ENCODE peak calls at places on chromosomes 5 and 9, in eight cellular contexts. H is H9, C is psoas muscle, T is ovary, R is left ventricle myocardium inferior, P is transverse colon, Z is tibial artery, S is spleen. F is an unnamed sample. For H3K4me1, the result is how much of the 10 kb centered on the place peaks cover.

GRCh38 chr5:37248387-37248969 is 698 bp downstream of the CPLANE1 start:
- DNase-seq in S (no peak), R (no peak), P (no peak), C (no peak), H (no peak), Z (no peak), T (no peak), F (no peak)

GRCh38 chr5:80220268-80220897 is 35.5 kb downstream of the SERINC5 start:
- DNase-seq in R (no peak), S (no peak), H (no peak), Z (no peak), C (no peak), P (no peak), T (no peak), F (no peak)

GRCh38 chr5:179407191-179408175 is 62.2 kb upstream of the ADAMTS2 start:
- DNase-seq in S (no peak), C (no peak), T (no peak), H (no peak), P (no peak), Z (no peak), R (no peak), F (no peak)

GRCh38 chr9:92917176-92917800 is 30.0 kb upstream of the FGD3 start:
- DNase-seq in C (no peak), S (no peak), R (no peak), Z (no peak), H (no peak), T (no peak), P (no peak), F (no peak)

GRCh38 chr5:34915856-34916192 is 313 bp downstream of the BRIX1 start:
- DNase-seq in Z (no peak), H (no peak), S (no peak), C (no peak), R (no peak), T (no peak), P (no peak), F (no peak)

GRCh38 chr9:38622083-38622674 is 1.8 kb upstream of the ANKRD18A start:
- DNase-seq in P (peak), C (peak), Z (no peak), S (peak), H (peak), T (no peak), R (no peak), F (no peak)

GRCh38 chr9:114122152-114122615 is 23.1 kb upstream of the KIF12 start:
- DNase-seq in P (no peak), R (no peak), H (no peak), T (no peak), Z (no peak), S (peak), C (no peak), F (no peak)

GRCh38 chr5:113607361-113607760 is 93.9 kb downstream of the YTHDC2 start:
- DNase-seq in Z (no peak), C (no peak), R (no peak), S (no peak), T (no peak), H (no peak), P (no peak), F (no peak)

GRCh38 chr9:113579270-113580040 is 115.9 kb downstream of the RGS3 start:
- DNase-seq in T (no peak), H (no peak), R (peak), C (peak), S (peak), P (peak), Z (no peak), F (no peak)

GRCh38 chr5:16467363-16468219 is 2.0 kb upstream of the ZNF622 start:
- DNase-seq in H (no peak), T (no peak), S (no peak), R (no peak), P (no peak), Z (no peak), C (no peak), F (no peak)

GRCh38 chr5:1386274-1386717 is 41.4 kb upstream of the CLPTM1L start:
- DNase-seq in H (peak), T (peak), R (peak), Z (no peak), S (peak), P (peak), C (peak), F (no peak)

GRCh38 chr9:92294297-92294676 is 790 bp upstream of the IARS1 start:
- DNase-seq in R (no peak), C (no peak), P (no peak), T (peak), Z (no peak), S (peak), H (peak), F (no peak)

GRCh38 chr5:126811515-126812198 is 34.7 kb downstream of the LMNB1 start:
- DNase-seq in P (no peak), R (no peak), Z (no peak), T (no peak), C (no peak), S (no peak), H (no peak), F (no peak)

GRCh38 chr5:93278876-93279275 is 302.1 kb downstream of the NR2F1-AS1 start:
- DNase-seq in T (no peak), P (no peak), Z (no peak), C (no peak), R (no peak), H (no peak), S (no peak), F (no peak)

GRCh38 chr9:131781069-131781468 is 41.2 kb upstream of the RAPGEF1 start:
- DNase-seq in S (no peak), H (no peak), T (no peak), Z (no peak), C (no peak), R (no peak), P (no peak), F (no peak)

GRCh38 chr9:114431770-114432169 is 44.0 kb upstream of the AKNA start:
- DNase-seq in R (no peak), S (peak), H (peak), Z (no peak), T (no peak), C (no peak), P (no peak), F (no peak)

GRCh38 chr5:176793343-176793699 is 17.0 kb upstream of the UNC5A start:
- DNase-seq in S (no peak), Z (no peak), C (no peak), T (no peak), R (no peak), P (no peak), H (peak), F (no peak)

GRCh38 chr5:35617435-35618296 is at the start of gene SPEF2:
- DNase-seq in C (peak), H (peak), P (peak), Z (peak), T (peak), S (peak), R (peak), F (peak)

GRCh38 chr9:130860458-130861316 is 25.6 kb downstream of the ABL1 start:
- DNase-seq in T (peak), P (peak), C (peak), Z (peak), S (peak), H (no peak), R (peak), F (peak)

GRCh38 chr5:152711996-152712395 is 306.9 kb upstream of the NMUR2 start:
- DNase-seq in C (no peak), R (no peak), P (no peak), H (no peak), Z (no peak), T (no peak), S (no peak), F (no peak)

GRCh38 chr9:38527507-38527906 is 92.9 kb downstream of the ANKRD18A start:
- DNase-seq in H (no peak), P (no peak), C (no peak), Z (no peak), S (no peak), R (no peak), T (no peak), F (no peak)

GRCh38 chr9:21873540-21874221 is 71.2 kb downstream of the MTAP start:
- DNase-seq in C (no peak), S (no peak), P (no peak), T (no peak), Z (no peak), R (no peak), H (no peak), F (no peak)

GRCh38 chr5:43065384-43066230 is 25.5 kb upstream of the ANXA2R start:
- DNase-seq in Z (peak), S (peak), H (no peak), R (peak), C (peak), P (peak), T (peak), F (peak)

GRCh38 chr9:3903273-3903672 is 377.5 kb upstream of the RFX3 start:
- DNase-seq in Z (no peak), T (no peak), C (no peak), H (no peak), R (no peak), S (no peak), P (peak), F (no peak)

GRCh38 chr5:169581580-169582227 is 1.9 kb upstream of the SPDL1 start:
- DNase-seq in S (no peak), R (no peak), H (peak), C (no peak), P (peak), Z (no peak), T (peak), F (peak)

GRCh38 chr9:78261403-78262001 is 25.6 kb downstream of the CEP78 start:
- DNase-seq in R (no peak), T (no peak), Z (no peak), P (no peak), H (no peak), S (no peak), C (no peak), F (no peak)

GRCh38 chr9:87581513-87581912 is 83.8 kb downstream of the DAPK1 start:
- DNase-seq in P (no peak), Z (no peak), C (no peak), S (no peak), H (no peak), T (no peak), R (no peak), F (peak)

GRCh38 chr9:23851024-23851629 is 25.1 kb upstream of the ELAVL2 start:
- DNase-seq in S (peak), R (no peak), H (peak), P (peak), T (no peak), Z (no peak), C (peak), F (no peak)

GRCh38 chr9:33908114-33908513 is 91.2 kb downstream of the UBE2R2 start:
- DNase-seq in P (no peak), H (no peak), S (no peak), C (no peak), T (no peak), R (no peak), Z (no peak), F (no peak)

GRCh38 chr9:33917036-33917435 is 100.1 kb downstream of the UBE2R2 start:
- DNase-seq in P (no peak), C (no peak), T (no peak), R (no peak), Z (no peak), S (no peak), H (no peak), F (no peak)

GRCh38 chr9:33914887-33915286 is 97.9 kb downstream of the UBE2R2 start:
- DNase-seq in Z (no peak), C (no peak), T (no peak), S (no peak), H (no peak), P (no peak), R (no peak), F (no peak)

GRCh38 chr9:33908749-33909148 is 91.8 kb downstream of the UBE2R2 start:
- DNase-seq in S (no peak), T (no peak), Z (no peak), P (no peak), C (no peak), R (no peak), H (no peak), F (no peak)

DNA sequence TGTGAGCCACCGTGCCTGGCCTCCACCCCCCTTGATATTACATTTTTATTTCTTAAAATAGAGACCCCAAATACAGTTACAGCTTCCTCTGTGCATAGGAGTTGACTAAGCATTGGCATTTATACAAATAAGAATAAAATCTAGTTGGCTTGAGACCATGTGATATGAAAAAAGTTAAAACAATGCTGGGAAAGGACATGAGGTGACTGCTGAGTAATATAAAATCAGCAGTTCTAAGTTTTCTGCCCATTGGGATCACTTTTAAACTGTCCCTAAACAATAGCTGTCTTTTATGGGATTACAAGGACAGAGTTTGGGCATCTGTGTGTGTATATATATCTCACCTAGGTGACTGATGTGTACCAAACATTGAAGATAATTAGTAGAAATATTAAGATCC is 96.6 kb downstream of the UBE2R2 start:
- DNase-seq in Z (no peak), P (no peak), S (no peak), R (no peak), C (no peak), T (no peak), H (no peak), F (no peak)
- H3K27ac ChIP-seq in Z (no peak), P (no peak), S (no peak), R (no peak), C (no peak), T (no peak), H (no peak), F (no peak)

GRCh38 chr5:172772112-172772906 is 1.3 kb upstream of the DUSP1 start:
- DNase-seq in P (peak), R (peak), S (peak), T (peak), H (peak), C (peak), Z (peak), F (peak)
- H3K4me1 ChIP-seq in P (half or more), R (half or more), S (half or more), T (under half), H (under half), C (under half), Z (under half), F (half or more)

GRCh38 chr5:154474957-154475334 is 3.1 kb downstream of the HAND1 start:
- DNase-seq in H (no peak), T (no peak), C (no peak), S (no peak), P (no peak), Z (no peak), R (no peak), F (no peak)
- H3K27ac ChIP-seq in H (no peak), T (no peak), C (no peak), S (no peak), P (peak), Z (no peak), R (peak), F (no peak)

GRCh38 chr9:109857337-109857736 is 77.3 kb downstream of the PALM2AKAP2 start:
- DNase-seq in C (no peak), H (no peak), Z (no peak), P (no peak), R (no peak), T (no peak), S (no peak), F (no peak)
- H3K4me1 ChIP-seq in C (under half), H (under half), Z (under half), P (under half), R (half or more), T (under half), S (under half), F (under half)

DNA sequence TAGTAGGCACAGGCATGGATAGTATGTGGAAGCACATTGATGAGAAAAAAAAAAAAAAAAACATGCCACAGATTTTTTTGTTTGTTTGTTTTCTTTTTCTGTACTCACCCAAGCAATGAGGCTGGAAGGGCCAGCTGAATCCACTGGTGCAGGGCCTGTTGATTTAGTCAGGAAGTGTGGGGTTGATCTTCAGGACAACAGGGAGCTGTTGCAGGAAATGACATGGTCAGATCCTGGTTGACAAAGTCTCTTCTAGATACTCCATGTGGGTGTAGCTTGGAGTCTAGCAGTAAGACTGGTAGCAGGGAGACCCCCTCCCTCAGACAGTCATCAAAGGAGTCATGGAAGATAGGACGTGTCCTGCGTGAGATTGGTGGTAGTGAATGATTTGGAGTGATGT is 191.8 kb downstream of the PAPPA start:
- DNase-seq in P (no peak), R (no peak), H (no peak), S (no peak), Z (no peak), T (no peak), C (no peak), F (no peak)
- H3K27ac ChIP-seq in P (no peak), R (no peak), H (no peak), S (no peak), Z (no peak), T (no peak), C (no peak), F (no peak)

GRCh38 chr5:75320341-75320740 is 16.7 kb upstream of the HMGCR start:
- DNase-seq in R (no peak), P (no peak), S (no peak), Z (no peak), T (no peak), H (no peak), C (no peak), F (no peak)
- H3K4me1 ChIP-seq in R (under half), P (under half), S (under half), Z (under half), T (under half), H (under half), C (under half), F (under half)

GRCh38 chr9:80646211-80646610 is 1043.1 kb downstream of the TLE1 start:
- DNase-seq in T (no peak), S (no peak), H (no peak), P (no peak), C (no peak), Z (no peak), R (no peak), F (no peak)

GRCh38 chr9:80649001-80649420 is 1040.3 kb downstream of the TLE1 start:
- DNase-seq in R (no peak), Z (no peak), P (peak), S (no peak), T (no peak), H (no peak), C (peak), F (no peak)

GRCh38 chr9:80650964-80651555 is 1038.3 kb downstream of the TLE1 start:
- DNase-seq in R (no peak), Z (no peak), P (no peak), C (no peak), S (no peak), T (no peak), H (no peak), F (no peak)

GRCh38 chr9:80648336-80648735 is 1041.0 kb downstream of the TLE1 start:
- DNase-seq in S (no peak), P (no peak), T (no peak), H (no peak), R (no peak), Z (no peak), C (no peak), F (no peak)

GRCh38 chr9:80649496-80649895 is 1039.9 kb downstream of the TLE1 start:
- DNase-seq in Z (no peak), S (no peak), T (no peak), P (no peak), H (no peak), R (no peak), C (no peak), F (no peak)
- H3K27ac ChIP-seq in Z (peak), S (peak), T (peak), P (no peak), H (no peak), R (peak), C (no peak), F (peak)

GRCh38 chr5:160456778-160457177 is 35.1 kb downstream of the PTTG1 start:
- DNase-seq in H (no peak), R (no peak), P (no peak), Z (no peak), T (no peak), S (no peak), C (no peak), F (no peak)
- H3K4me1 ChIP-seq in H (under half), R (under half), P (under half), Z (under half), T (under half), S (under half), C (under half), F (under half)